ENCODE peak calls at places on chromosomes 7 and 10, in seven cellular contexts. Q is bronchial epithelial cell; T is kidney; F is activated naive CD4-positive, alpha-beta T cell; G is chondrocyte; J is BJ; X is left lung. D is an unnamed sample.

GRCh38 chr7:149070372-149071140 is 20.0 kb downstream of the ZNF786 start:
- DNase-seq in Q (no peak), T (no peak), F (no peak), G (peak), J (no peak), X (no peak), D (no peak)

GRCh38 chr10:131396108-131397010 is 84.8 kb upstream of the TCERG1L start:
- DNase-seq in Q (peak), T (no peak), F (no peak), G (no peak), J (no peak), X (no peak), D (no peak)

GRCh38 chr10:12961416-12961815 is 40.1 kb downstream of the CCDC3 start:
- DNase-seq in Q (no peak), T (no peak), F (no peak), G (no peak), J (no peak), X (no peak), D (no peak)

GRCh38 chr10:13891542-13892431 is 305.0 kb downstream of the PRPF18 start:
- DNase-seq in Q (no peak), T (peak), F (no peak), G (no peak), J (no peak), X (no peak), D (no peak)

GRCh38 chr7:47709051-47709450 is 127.1 kb upstream of the TNS3 start:
- DNase-seq in Q (no peak), T (no peak), F (no peak), G (no peak), J (no peak), X (no peak), D (no peak)

GRCh38 chr10:121696854-121697253 is 98.6 kb upstream of the FGFR2 start:
- DNase-seq in Q (peak), T (no peak), F (no peak), G (no peak), J (no peak), X (no peak), D (no peak)

GRCh38 chr7:74246497-74246896 is 7.7 kb downstream of the RFC2 start:
- DNase-seq in Q (no peak), T (no peak), F (no peak), G (no peak), J (no peak), X (no peak), D (no peak)

GRCh38 chr10:90342480-90342879 is 515.4 kb downstream of the HTR7 start:
- DNase-seq in Q (no peak), T (no peak), F (no peak), G (no peak), J (no peak), X (no peak), D (no peak)

GRCh38 chr7:155538293-155538692 is 8.1 kb downstream of the CNPY1 start:
- DNase-seq in Q (no peak), T (peak), F (no peak), G (no peak), J (no peak), X (no peak), D (no peak)

GRCh38 chr7:130961128-130961601 is 227.2 kb upstream of the KLF14 start:
- DNase-seq in Q (peak), T (no peak), F (peak), G (no peak), J (no peak), X (no peak), D (peak)

GRCh38 chr7:107995184-107996071 is 7.5 kb downstream of the LAMB1 start:
- DNase-seq in Q (peak), T (no peak), F (no peak), G (no peak), J (no peak), X (no peak), D (no peak)

GRCh38 chr10:48506147-48506917 is 98.5 kb downstream of the ARHGAP22 start:
- DNase-seq in Q (peak), T (no peak), F (no peak), G (no peak), J (no peak), X (no peak), D (no peak)

GRCh38 chr10:112689327-112689726 is 242.3 kb downstream of the VTI1A start:
- DNase-seq in Q (peak), T (no peak), F (no peak), G (no peak), J (no peak), X (no peak), D (no peak)

GRCh38 chr10:132163278-132163765 is 23.4 kb upstream of the DPYSL4 start:
- DNase-seq in Q (no peak), T (no peak), F (no peak), G (peak), J (no peak), X (peak), D (no peak)

GRCh38 chr10:101495324-101495925 is 92.6 kb downstream of the POLL start:
- DNase-seq in Q (peak), T (no peak), F (no peak), G (no peak), J (no peak), X (no peak), D (no peak)

GRCh38 chr10:70324341-70324861 is 40.6 kb upstream of the NPFFR1 start:
- DNase-seq in Q (no peak), T (peak), F (no peak), G (peak), J (no peak), X (no peak), D (no peak)

GRCh38 chr7:36040679-36041078 is 112.4 kb upstream of the EEPD1 start:
- DNase-seq in Q (peak), T (no peak), F (no peak), G (no peak), J (no peak), X (no peak), D (no peak)

GRCh38 chr10:34711500-34711899 is 103.6 kb downstream of the PARD3 start:
- DNase-seq in Q (peak), T (no peak), F (no peak), G (no peak), J (no peak), X (no peak), D (no peak)

GRCh38 chr10:65675236-65675635 is 1250.6 kb upstream of the LRRTM3 start:
- DNase-seq in Q (no peak), T (no peak), F (no peak), G (no peak), J (no peak), X (no peak), D (no peak)

GRCh38 chr7:69722836-69723235 is 124.6 kb downstream of the AUTS2 start:
- DNase-seq in Q (peak), T (no peak), F (no peak), G (no peak), J (no peak), X (no peak), D (no peak)

GRCh38 chr7:139940866-139941265 is 111.8 kb downstream of the TBXAS1 start:
- DNase-seq in Q (no peak), T (no peak), F (no peak), G (no peak), J (no peak), X (no peak), D (no peak)

D was measured in GM04503.